ENCODE peak calls at places on chromosomes 6 and 20, in nine cellular contexts. One of them, this sample, is unnamed.

GRCh38 chr6:108180266-108180665 is 14.4 kb downstream of the NR2E1 start:
- DNase-seq in tibial artery: no peak
- DNase-seq in IMR-90: no peak
- DNase-seq in RWPE1: no peak
- DNase-seq in AG04450: no peak
- DNase-seq in HFFc6: no peak
- DNase-seq in GM10248: no peak
- DNase-seq in heart right ventricle: no peak
- DNase-seq in fibroblast of mammary gland: no peak
- DNase-seq in this sample: no peak

GRCh38 chr6:15663057-15663638 is 320 bp upstream of the DTNBP1 start:
- DNase-seq in tibial artery: no peak
- DNase-seq in IMR-90: peak
- DNase-seq in RWPE1: peak
- DNase-seq in AG04450: peak
- DNase-seq in HFFc6: peak
- DNase-seq in GM10248: peak
- DNase-seq in heart right ventricle: no peak
- DNase-seq in fibroblast of mammary gland: peak
- DNase-seq in this sample: peak

GRCh38 chr6:85866373-85866740 is 223.7 kb upstream of the SYNCRIP start:
- DNase-seq in tibial artery: no peak
- DNase-seq in IMR-90: peak
- DNase-seq in RWPE1: no peak
- DNase-seq in AG04450: no peak
- DNase-seq in HFFc6: no peak
- DNase-seq in GM10248: no peak
- DNase-seq in heart right ventricle: no peak
- DNase-seq in fibroblast of mammary gland: peak
- DNase-seq in this sample: no peak

GRCh38 chr20:57439432-57439831 is 48.2 kb downstream of the RBM38 start:
- DNase-seq in tibial artery: peak
- DNase-seq in IMR-90: no peak
- DNase-seq in RWPE1: no peak
- DNase-seq in AG04450: no peak
- DNase-seq in HFFc6: no peak
- DNase-seq in GM10248: no peak
- DNase-seq in heart right ventricle: peak
- DNase-seq in fibroblast of mammary gland: no peak
- DNase-seq in this sample: no peak

GRCh38 chr6:142846459-142846831 is 98.5 kb downstream of the HIVEP2 start:
- DNase-seq in tibial artery: no peak
- DNase-seq in IMR-90: peak
- DNase-seq in RWPE1: no peak
- DNase-seq in AG04450: no peak
- DNase-seq in HFFc6: peak
- DNase-seq in GM10248: no peak
- DNase-seq in heart right ventricle: no peak
- DNase-seq in fibroblast of mammary gland: peak
- DNase-seq in this sample: no peak

GRCh38 chr6:77762386-77762785 is 109.5 kb downstream of the MEI4 start:
- DNase-seq in tibial artery: no peak
- DNase-seq in IMR-90: no peak
- DNase-seq in RWPE1: no peak
- DNase-seq in AG04450: no peak
- DNase-seq in HFFc6: no peak
- DNase-seq in GM10248: no peak
- DNase-seq in heart right ventricle: no peak
- DNase-seq in fibroblast of mammary gland: no peak
- DNase-seq in this sample: no peak

GRCh38 chr20:47551240-47551639 is 49.6 kb downstream of the NCOA3 start:
- DNase-seq in tibial artery: no peak
- DNase-seq in IMR-90: no peak
- DNase-seq in RWPE1: no peak
- DNase-seq in AG04450: no peak
- DNase-seq in HFFc6: no peak
- DNase-seq in GM10248: no peak
- DNase-seq in heart right ventricle: no peak
- DNase-seq in fibroblast of mammary gland: no peak
- DNase-seq in this sample: no peak

GRCh38 chr6:3280866-3281465 is 22.2 kb downstream of the PSMG4 start:
- DNase-seq in tibial artery: peak
- DNase-seq in IMR-90: peak
- DNase-seq in RWPE1: no peak
- DNase-seq in AG04450: no peak
- DNase-seq in HFFc6: no peak
- DNase-seq in GM10248: no peak
- DNase-seq in heart right ventricle: no peak
- DNase-seq in fibroblast of mammary gland: no peak
- DNase-seq in this sample: no peak

GRCh38 chr6:134903448-134903847 is 46.5 kb downstream of the ALDH8A1 start:
- DNase-seq in tibial artery: no peak
- DNase-seq in IMR-90: no peak
- DNase-seq in RWPE1: no peak
- DNase-seq in AG04450: no peak
- DNase-seq in HFFc6: no peak
- DNase-seq in GM10248: no peak
- DNase-seq in heart right ventricle: no peak
- DNase-seq in fibroblast of mammary gland: peak
- DNase-seq in this sample: no peak

GRCh38 chr6:106293113-106293512 is 32.4 kb downstream of the ATG5 start:
- DNase-seq in tibial artery: no peak
- DNase-seq in IMR-90: no peak
- DNase-seq in RWPE1: no peak
- DNase-seq in AG04450: no peak
- DNase-seq in HFFc6: no peak
- DNase-seq in GM10248: no peak
- DNase-seq in heart right ventricle: no peak
- DNase-seq in fibroblast of mammary gland: no peak
- DNase-seq in this sample: no peak

GRCh38 chr6:12458558-12458957 is 168.4 kb downstream of the EDN1 start:
- DNase-seq in tibial artery: no peak
- DNase-seq in IMR-90: no peak
- DNase-seq in RWPE1: no peak
- DNase-seq in AG04450: no peak
- DNase-seq in HFFc6: no peak
- DNase-seq in GM10248: no peak
- DNase-seq in heart right ventricle: no peak
- DNase-seq in fibroblast of mammary gland: no peak
- DNase-seq in this sample: no peak

GRCh38 chr6:164414695-164415094 is 894.7 kb downstream of the C6orf118 start:
- DNase-seq in tibial artery: no peak
- DNase-seq in IMR-90: no peak
- DNase-seq in RWPE1: no peak
- DNase-seq in AG04450: no peak
- DNase-seq in HFFc6: no peak
- DNase-seq in GM10248: no peak
- DNase-seq in heart right ventricle: no peak
- DNase-seq in fibroblast of mammary gland: no peak
- DNase-seq in this sample: no peak

GRCh38 chr6:16518265-16518664 is 243.0 kb downstream of the ATXN1 start:
- DNase-seq in tibial artery: no peak
- DNase-seq in IMR-90: no peak
- DNase-seq in RWPE1: no peak
- DNase-seq in AG04450: no peak
- DNase-seq in HFFc6: no peak
- DNase-seq in GM10248: no peak
- DNase-seq in heart right ventricle: no peak
- DNase-seq in fibroblast of mammary gland: no peak
- DNase-seq in this sample: no peak

GRCh38 chr6:169905041-169905807 is 153.8 kb downstream of the ERMARD start:
- DNase-seq in tibial artery: no peak
- DNase-seq in IMR-90: peak
- DNase-seq in RWPE1: peak
- DNase-seq in AG04450: no peak
- DNase-seq in HFFc6: no peak
- DNase-seq in GM10248: no peak
- DNase-seq in heart right ventricle: peak
- DNase-seq in fibroblast of mammary gland: peak
- DNase-seq in this sample: no peak

DNA sequence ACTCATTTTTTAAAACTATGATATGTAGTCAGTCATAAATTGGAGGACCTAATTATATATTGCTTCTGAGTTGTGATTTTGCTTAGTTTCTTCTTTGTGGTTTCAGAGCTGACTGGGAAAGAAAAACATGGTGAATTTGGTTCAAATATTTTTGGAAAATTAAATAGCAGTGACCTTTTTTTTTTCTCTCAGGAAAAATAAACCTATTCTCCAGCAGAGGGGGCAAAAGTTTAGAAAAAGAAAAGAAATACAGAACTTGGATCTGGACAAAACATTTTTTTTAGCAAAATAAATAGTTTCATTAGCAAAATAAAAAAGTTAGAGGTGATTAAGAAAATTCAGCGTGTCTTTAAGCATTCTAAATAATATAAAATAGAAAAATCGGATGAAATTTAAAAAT is 10.2 kb downstream of the COL10A1 start:
- DNase-seq in tibial artery: no peak
- DNase-seq in IMR-90: no peak
- DNase-seq in RWPE1: no peak
- DNase-seq in AG04450: no peak
- DNase-seq in HFFc6: peak
- DNase-seq in GM10248: no peak
- DNase-seq in heart right ventricle: no peak
- DNase-seq in fibroblast of mammary gland: peak
- DNase-seq in this sample: no peak
- TF ChIP-seq CTCF in tibial artery: peak
- TF ChIP-seq CTCF in IMR-90: peak
- TF ChIP-seq CTCF in RWPE1: peak
- TF ChIP-seq CTCF in AG04450: peak
- TF ChIP-seq CTCF in HFFc6: peak
- TF ChIP-seq CTCF in GM10248: peak
- TF ChIP-seq CTCF in heart right ventricle: peak
- TF ChIP-seq CTCF in fibroblast of mammary gland: peak
- TF ChIP-seq CTCF in this sample: no peak

GRCh38 chr20:33131949-33132822 is 35.8 kb upstream of the BPIFA2 start:
- DNase-seq in tibial artery: no peak
- DNase-seq in IMR-90: no peak
- DNase-seq in RWPE1: no peak
- DNase-seq in AG04450: no peak
- DNase-seq in HFFc6: no peak
- DNase-seq in GM10248: no peak
- DNase-seq in heart right ventricle: no peak
- DNase-seq in fibroblast of mammary gland: no peak
- DNase-seq in this sample: no peak
- TF ChIP-seq CTCF in tibial artery: no peak
- TF ChIP-seq CTCF in IMR-90: no peak
- TF ChIP-seq CTCF in RWPE1: no peak
- TF ChIP-seq CTCF in AG04450: no peak
- TF ChIP-seq CTCF in HFFc6: no peak
- TF ChIP-seq CTCF in GM10248: no peak
- TF ChIP-seq CTCF in heart right ventricle: no peak
- TF ChIP-seq CTCF in fibroblast of mammary gland: no peak
- TF ChIP-seq CTCF in this sample: no peak

DNA sequence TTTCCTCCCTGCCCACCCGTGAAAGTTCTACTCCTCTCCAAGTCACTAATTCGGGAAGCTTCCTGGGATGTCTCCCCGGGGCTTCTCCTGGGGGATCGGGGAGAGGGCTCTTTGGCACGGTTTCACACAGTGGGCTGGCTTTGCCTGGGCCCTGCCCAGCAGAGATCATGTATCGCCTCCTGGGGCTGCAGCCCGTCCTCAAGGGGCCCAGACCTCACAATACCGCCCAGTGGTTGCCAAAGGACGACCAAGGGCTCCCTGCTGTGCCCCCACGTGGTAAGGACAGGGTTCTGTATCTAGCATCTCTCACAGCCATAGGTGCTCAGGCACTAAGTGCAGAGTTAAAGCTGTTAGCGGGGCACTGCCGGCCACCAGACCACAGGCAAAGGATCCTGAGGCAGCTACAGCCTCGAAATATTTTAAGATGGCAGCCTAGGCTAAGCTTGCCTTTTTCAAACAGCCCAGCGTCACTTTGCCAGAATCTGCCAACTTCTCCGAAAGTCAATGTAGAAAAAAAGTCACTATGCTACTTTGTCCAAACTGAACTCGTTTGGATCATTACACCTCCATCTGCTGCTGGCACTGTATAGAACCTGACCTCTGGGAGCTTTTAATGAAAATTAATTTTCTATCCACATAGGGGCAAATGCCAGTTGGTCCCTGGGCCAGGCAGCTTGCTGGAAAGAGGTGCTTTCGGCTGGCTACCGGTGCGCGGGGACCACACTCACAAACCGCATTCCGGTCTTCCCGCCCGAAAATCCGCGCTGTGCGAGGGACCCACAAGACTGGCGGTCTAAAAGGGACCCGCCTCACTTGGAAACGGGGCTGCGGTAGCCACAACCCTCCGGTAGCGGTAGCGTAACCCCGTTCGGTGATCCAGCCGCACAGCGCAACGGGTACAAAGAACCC is 1.3 kb upstream of the NNAT start:
- DNase-seq in tibial artery: no peak
- DNase-seq in IMR-90: no peak
- DNase-seq in RWPE1: no peak
- DNase-seq in AG04450: no peak
- DNase-seq in HFFc6: no peak
- DNase-seq in GM10248: no peak
- DNase-seq in heart right ventricle: no peak
- DNase-seq in fibroblast of mammary gland: no peak
- DNase-seq in this sample: peak
- TF ChIP-seq CTCF in tibial artery: no peak
- TF ChIP-seq CTCF in IMR-90: no peak
- TF ChIP-seq CTCF in RWPE1: no peak
- TF ChIP-seq CTCF in AG04450: no peak
- TF ChIP-seq CTCF in HFFc6: no peak
- TF ChIP-seq CTCF in GM10248: no peak
- TF ChIP-seq CTCF in heart right ventricle: no peak
- TF ChIP-seq CTCF in fibroblast of mammary gland: no peak
- TF ChIP-seq CTCF in this sample: no peak

GRCh38 chr6:130864344-130864743 is 37.1 kb downstream of the SMLR1 start:
- DNase-seq in tibial artery: no peak
- DNase-seq in IMR-90: no peak
- DNase-seq in RWPE1: no peak
- DNase-seq in AG04450: no peak
- DNase-seq in HFFc6: no peak
- DNase-seq in GM10248: no peak
- DNase-seq in heart right ventricle: no peak
- DNase-seq in fibroblast of mammary gland: no peak
- DNase-seq in this sample: no peak

GRCh38 chr6:130870179-130870881 is 43.1 kb downstream of the SMLR1 start:
- DNase-seq in tibial artery: no peak
- DNase-seq in IMR-90: no peak
- DNase-seq in RWPE1: no peak
- DNase-seq in AG04450: no peak
- DNase-seq in HFFc6: no peak
- DNase-seq in GM10248: no peak
- DNase-seq in heart right ventricle: no peak
- DNase-seq in fibroblast of mammary gland: no peak
- DNase-seq in this sample: no peak

GRCh38 chr6:130865793-130866192 is 38.6 kb downstream of the SMLR1 start:
- DNase-seq in tibial artery: no peak
- DNase-seq in IMR-90: no peak
- DNase-seq in RWPE1: no peak
- DNase-seq in AG04450: no peak
- DNase-seq in HFFc6: no peak
- DNase-seq in GM10248: no peak
- DNase-seq in heart right ventricle: no peak
- DNase-seq in fibroblast of mammary gland: no peak
- DNase-seq in this sample: no peak

GRCh38 chr6:130872250-130873095 is 45.3 kb downstream of the SMLR1 start:
- DNase-seq in tibial artery: peak
- DNase-seq in IMR-90: peak
- DNase-seq in RWPE1: peak
- DNase-seq in AG04450: no peak
- DNase-seq in HFFc6: peak
- DNase-seq in GM10248: peak
- DNase-seq in heart right ventricle: peak
- DNase-seq in fibroblast of mammary gland: peak
- DNase-seq in this sample: peak

GRCh38 chr6:130869681-130870080 is 42.5 kb downstream of the SMLR1 start:
- DNase-seq in tibial artery: no peak
- DNase-seq in IMR-90: no peak
- DNase-seq in RWPE1: no peak
- DNase-seq in AG04450: no peak
- DNase-seq in HFFc6: no peak
- DNase-seq in GM10248: no peak
- DNase-seq in heart right ventricle: no peak
- DNase-seq in fibroblast of mammary gland: no peak
- DNase-seq in this sample: no peak
- TF ChIP-seq CTCF in tibial artery: no peak
- TF ChIP-seq CTCF in IMR-90: no peak
- TF ChIP-seq CTCF in RWPE1: no peak
- TF ChIP-seq CTCF in AG04450: no peak
- TF ChIP-seq CTCF in HFFc6: no peak
- TF ChIP-seq CTCF in GM10248: no peak
- TF ChIP-seq CTCF in heart right ventricle: no peak
- TF ChIP-seq CTCF in fibroblast of mammary gland: no peak
- TF ChIP-seq CTCF in this sample: no peak